ENCODE peak calls at places on chromosome 5, in six cellular contexts. One of them, this sample, is unnamed.
A peak's percentile ranks its signal among the peaks of the same experiment; 100 is the strongest.

GRCh38 chr5:81629986-81630385 is 120.9 kb downstream of the SSBP2 start:
- DNase-seq in RWPE1: no peak
- DNase-seq in mesenchymal stem cell: no peak
- DNase-seq in M059J: no peak
- DNase-seq in fibroblast of the aortic adventitia: no peak
- DNase-seq in T-helper 17 cell: no peak
- DNase-seq in this sample: no peak

GRCh38 chr5:164277720-164278119 is 772.3 kb downstream of the MAT2B start:
- DNase-seq in mesenchymal stem cell: peak; percentile 4
- DNase-seq in T-helper 17 cell: no peak
- DNase-seq in RWPE1: peak; percentile 27
- DNase-seq in fibroblast of the aortic adventitia: peak; percentile 51
- DNase-seq in M059J: no peak
- DNase-seq in this sample: no peak

GRCh38 chr5:158748535-158748934 is 351.2 kb downstream of the EBF1 start:
- DNase-seq in M059J: no peak
- DNase-seq in fibroblast of the aortic adventitia: no peak
- DNase-seq in mesenchymal stem cell: no peak
- DNase-seq in T-helper 17 cell: no peak
- DNase-seq in RWPE1: no peak
- DNase-seq in this sample: no peak

GRCh38 chr5:115758356-115758755 is 58.1 kb downstream of the CDO1 start:
- DNase-seq in M059J: peak; percentile 5
- DNase-seq in T-helper 17 cell: no peak
- DNase-seq in RWPE1: no peak
- DNase-seq in mesenchymal stem cell: no peak
- DNase-seq in fibroblast of the aortic adventitia: no peak
- DNase-seq in this sample: no peak

GRCh38 chr5:160083501-160083900 is 35.7 kb downstream of the PWWP2A start:
- DNase-seq in RWPE1: peak; percentile 70
- DNase-seq in fibroblast of the aortic adventitia: no peak
- DNase-seq in T-helper 17 cell: no peak
- DNase-seq in M059J: peak; percentile 76
- DNase-seq in mesenchymal stem cell: peak; percentile 53
- DNase-seq in this sample: no peak

GRCh38 chr5:174381241-174381640 is 335.7 kb downstream of the NSG2 start:
- DNase-seq in M059J: peak; percentile 46
- DNase-seq in RWPE1: no peak
- DNase-seq in mesenchymal stem cell: no peak
- DNase-seq in T-helper 17 cell: no peak
- DNase-seq in fibroblast of the aortic adventitia: peak; percentile 53
- DNase-seq in this sample: no peak

GRCh38 chr5:109003928-109004327 is 256.2 kb downstream of the FER start:
- DNase-seq in mesenchymal stem cell: no peak
- DNase-seq in RWPE1: no peak
- DNase-seq in T-helper 17 cell: no peak
- DNase-seq in M059J: no peak
- DNase-seq in fibroblast of the aortic adventitia: no peak
- DNase-seq in this sample: no peak

GRCh38 chr5:95130951-95131350 is 153.9 kb downstream of the MCTP1 start:
- DNase-seq in RWPE1: no peak
- DNase-seq in fibroblast of the aortic adventitia: no peak
- DNase-seq in T-helper 17 cell: no peak
- DNase-seq in mesenchymal stem cell: peak; percentile 12
- DNase-seq in M059J: peak; percentile 1
- DNase-seq in this sample: no peak

GRCh38 chr5:153860482-153860881 is 178.2 kb downstream of the FAM114A2 start:
- DNase-seq in fibroblast of the aortic adventitia: no peak
- DNase-seq in RWPE1: no peak
- DNase-seq in T-helper 17 cell: no peak
- DNase-seq in M059J: peak; percentile 12
- DNase-seq in mesenchymal stem cell: no peak
- DNase-seq in this sample: no peak

GRCh38 chr5:43661102-43661501 is 58.1 kb downstream of the NNT start:
- DNase-seq in T-helper 17 cell: no peak
- DNase-seq in mesenchymal stem cell: peak; percentile 56
- DNase-seq in fibroblast of the aortic adventitia: peak; percentile 72
- DNase-seq in RWPE1: no peak
- DNase-seq in M059J: peak; percentile 31
- DNase-seq in this sample: no peak

GRCh38 chr5:8923516-8923915 is 622.4 kb downstream of the SEMA5A start:
- DNase-seq in T-helper 17 cell: no peak
- DNase-seq in mesenchymal stem cell: no peak
- DNase-seq in RWPE1: no peak
- DNase-seq in M059J: no peak
- DNase-seq in fibroblast of the aortic adventitia: peak; percentile 35
- DNase-seq in this sample: no peak

GRCh38 chr5:103393131-103393754 is 134.7 kb downstream of the MACIR start:
- DNase-seq in mesenchymal stem cell: peak; percentile 55
- DNase-seq in RWPE1: no peak
- DNase-seq in T-helper 17 cell: no peak
- DNase-seq in M059J: peak; percentile 85
- DNase-seq in fibroblast of the aortic adventitia: peak; percentile 44
- DNase-seq in this sample: no peak

GRCh38 chr5:141814064-141814982 is 63.9 kb downstream of the PCDH1 start:
- DNase-seq in T-helper 17 cell: peak; percentile 24
- DNase-seq in M059J: peak; percentile 61
- DNase-seq in mesenchymal stem cell: peak; percentile 12
- DNase-seq in fibroblast of the aortic adventitia: peak; percentile 17
- DNase-seq in RWPE1: peak; percentile 74
- DNase-seq in this sample: peak; percentile 12

GRCh38 chr5:5619546-5619945 is 197.1 kb downstream of the ICE1 start:
- DNase-seq in fibroblast of the aortic adventitia: no peak
- DNase-seq in T-helper 17 cell: no peak
- DNase-seq in RWPE1: no peak
- DNase-seq in M059J: no peak
- DNase-seq in mesenchymal stem cell: no peak
- DNase-seq in this sample: no peak

GRCh38 chr5:66171349-66172344 is 27.5 kb downstream of the SREK1 start:
- DNase-seq in mesenchymal stem cell: peak; percentile 69
- DNase-seq in RWPE1: peak; percentile 51
- DNase-seq in T-helper 17 cell: peak; percentile 39
- DNase-seq in M059J: peak; percentile 67
- DNase-seq in fibroblast of the aortic adventitia: peak; percentile 71
- DNase-seq in this sample: no peak

GRCh38 chr5:148382961-148383360 is 797 bp upstream of the FBXO38 start:
- DNase-seq in fibroblast of the aortic adventitia: peak; percentile 11
- DNase-seq in mesenchymal stem cell: no peak
- DNase-seq in T-helper 17 cell: no peak
- DNase-seq in M059J: no peak
- DNase-seq in RWPE1: no peak
- DNase-seq in this sample: no peak

GRCh38 chr5:51386916-51387853 is 3.9 kb downstream of the ISL1 start:
- DNase-seq in T-helper 17 cell: no peak
- DNase-seq in M059J: no peak
- DNase-seq in RWPE1: peak; percentile 44
- DNase-seq in fibroblast of the aortic adventitia: peak; percentile 26
- DNase-seq in mesenchymal stem cell: peak; percentile 54
- DNase-seq in this sample: no peak

GRCh38 chr5:138870611-138871010 is 4.5 kb downstream of the LRRTM2 start:
- DNase-seq in RWPE1: no peak
- DNase-seq in M059J: no peak
- DNase-seq in fibroblast of the aortic adventitia: no peak
- DNase-seq in mesenchymal stem cell: peak; percentile 30
- DNase-seq in T-helper 17 cell: no peak
- DNase-seq in this sample: no peak

GRCh38 chr5:83654427-83654994 is 66.1 kb downstream of the HAPLN1 start:
- DNase-seq in M059J: peak; percentile 65
- DNase-seq in fibroblast of the aortic adventitia: no peak
- DNase-seq in RWPE1: peak; percentile 5
- DNase-seq in mesenchymal stem cell: peak; percentile 18
- DNase-seq in T-helper 17 cell: no peak
- DNase-seq in this sample: no peak

GRCh38 chr5:151619812-151620462 is 28.8 kb upstream of the FAT2 start:
- DNase-seq in RWPE1: peak; percentile 90
- DNase-seq in fibroblast of the aortic adventitia: no peak
- DNase-seq in T-helper 17 cell: no peak
- DNase-seq in M059J: peak; percentile 67
- DNase-seq in mesenchymal stem cell: no peak
- DNase-seq in this sample: no peak

GRCh38 chr5:79346420-79346824 is 110.5 kb downstream of the JMY start:
- DNase-seq in M059J: peak; percentile 86
- DNase-seq in T-helper 17 cell: no peak
- DNase-seq in mesenchymal stem cell: peak; percentile 60
- DNase-seq in fibroblast of the aortic adventitia: peak; percentile 17
- DNase-seq in RWPE1: peak; percentile 77
- DNase-seq in this sample: no peak

GRCh38 chr5:16666861-16667481 is 50.2 kb upstream of the RETREG1 start:
- DNase-seq in mesenchymal stem cell: no peak
- DNase-seq in M059J: no peak
- DNase-seq in RWPE1: no peak
- DNase-seq in fibroblast of the aortic adventitia: peak; percentile 9
- DNase-seq in T-helper 17 cell: no peak
- DNase-seq in this sample: no peak

GRCh38 chr5:144335561-144335960 is 164.9 kb downstream of the KCTD16 start:
- DNase-seq in fibroblast of the aortic adventitia: no peak
- DNase-seq in M059J: no peak
- DNase-seq in T-helper 17 cell: no peak
- DNase-seq in RWPE1: no peak
- DNase-seq in mesenchymal stem cell: no peak
- DNase-seq in this sample: no peak